ENCODE peak calls at places on chromosome 21, in five cellular contexts. One of them, this sample, is unnamed.

GRCh38 chr21:28294046-28294445 is 698.6 kb downstream of the LTN1 start:
- DNase-seq in cerebellar nuclear complex: no peak
- DNase-seq in SW480: no peak
- DNase-seq in cardiac muscle cell: no peak
- DNase-seq in mucosa of descending colon: no peak
- DNase-seq in this sample: peak

GRCh38 chr21:42561742-42562141 is 48.1 kb downstream of the SLC37A1 start:
- DNase-seq in cerebellar nuclear complex: no peak
- DNase-seq in SW480: no peak
- DNase-seq in cardiac muscle cell: no peak
- DNase-seq in mucosa of descending colon: peak
- DNase-seq in this sample: no peak

GRCh38 chr21:35559128-35559831 is 501.0 kb downstream of the SETD4 start:
- DNase-seq in cerebellar nuclear complex: no peak
- DNase-seq in SW480: no peak
- DNase-seq in cardiac muscle cell: no peak
- DNase-seq in mucosa of descending colon: no peak
- DNase-seq in this sample: no peak

GRCh38 chr21:37396855-37397254 is 30.3 kb downstream of the DYRK1A start:
- DNase-seq in cerebellar nuclear complex: no peak
- DNase-seq in SW480: no peak
- DNase-seq in cardiac muscle cell: no peak
- DNase-seq in mucosa of descending colon: no peak
- DNase-seq in this sample: no peak

GRCh38 chr21:46180079-46180722 is 4.1 kb downstream of the SPATC1L start:
- DNase-seq in cerebellar nuclear complex: no peak
- DNase-seq in SW480: no peak
- DNase-seq in cardiac muscle cell: no peak
- DNase-seq in mucosa of descending colon: no peak
- DNase-seq in this sample: no peak

GRCh38 chr21:24456358-24456757 is 1150.9 kb downstream of the MRPL39 start:
- DNase-seq in cerebellar nuclear complex: no peak
- DNase-seq in SW480: no peak
- DNase-seq in cardiac muscle cell: no peak
- DNase-seq in mucosa of descending colon: no peak
- DNase-seq in this sample: no peak

GRCh38 chr21:38440746-38441145 is 57.5 kb downstream of the ERG start:
- DNase-seq in cerebellar nuclear complex: no peak
- DNase-seq in SW480: no peak
- DNase-seq in cardiac muscle cell: no peak
- DNase-seq in mucosa of descending colon: no peak
- DNase-seq in this sample: no peak

GRCh38 chr21:32572574-32573420 is 12.5 kb downstream of the TCP10L start:
- DNase-seq in cerebellar nuclear complex: no peak
- DNase-seq in SW480: peak
- DNase-seq in cardiac muscle cell: no peak
- DNase-seq in mucosa of descending colon: peak
- DNase-seq in this sample: no peak

GRCh38 chr21:33478858-33479678 is 706 bp downstream of the TMEM50B start:
- DNase-seq in cerebellar nuclear complex: no peak
- DNase-seq in SW480: peak
- DNase-seq in cardiac muscle cell: peak
- DNase-seq in mucosa of descending colon: peak
- DNase-seq in this sample: peak

GRCh38 chr21:29078884-29079765 is 5.7 kb upstream of the CCT8 start:
- DNase-seq in cerebellar nuclear complex: no peak
- DNase-seq in SW480: no peak
- DNase-seq in cardiac muscle cell: no peak
- DNase-seq in mucosa of descending colon: no peak
- DNase-seq in this sample: peak

GRCh38 chr21:23488245-23488644 is 2119.0 kb downstream of the MRPL39 start:
- DNase-seq in cerebellar nuclear complex: no peak
- DNase-seq in SW480: no peak
- DNase-seq in cardiac muscle cell: no peak
- DNase-seq in mucosa of descending colon: no peak
- DNase-seq in this sample: no peak

GRCh38 chr21:14838400-14838799 is 226.4 kb downstream of the NRIP1 start:
- DNase-seq in cerebellar nuclear complex: no peak
- DNase-seq in SW480: no peak
- DNase-seq in cardiac muscle cell: peak
- DNase-seq in mucosa of descending colon: no peak
- DNase-seq in this sample: no peak

GRCh38 chr21:38289697-38290096 is 32.9 kb downstream of the KCNJ15 start:
- DNase-seq in cerebellar nuclear complex: no peak
- DNase-seq in SW480: peak
- DNase-seq in cardiac muscle cell: no peak
- DNase-seq in mucosa of descending colon: no peak
- DNase-seq in this sample: no peak

GRCh38 chr21:46256501-46256994 is 28.0 kb upstream of the LSS start:
- DNase-seq in cerebellar nuclear complex: no peak
- DNase-seq in SW480: no peak
- DNase-seq in cardiac muscle cell: no peak
- DNase-seq in mucosa of descending colon: no peak
- DNase-seq in this sample: no peak

GRCh38 chr21:15422761-15423160 is 307.0 kb upstream of the USP25 start:
- DNase-seq in cerebellar nuclear complex: no peak
- DNase-seq in SW480: no peak
- DNase-seq in cardiac muscle cell: no peak
- DNase-seq in mucosa of descending colon: no peak
- DNase-seq in this sample: no peak

GRCh38 chr21:41481191-41481590 is 26.8 kb downstream of the TMPRSS2 start:
- DNase-seq in cerebellar nuclear complex: no peak
- DNase-seq in SW480: peak
- DNase-seq in cardiac muscle cell: no peak
- DNase-seq in mucosa of descending colon: no peak
- DNase-seq in this sample: no peak

GRCh38 chr21:32819702-32820101 is 48.1 kb upstream of the PAXBP1 start:
- DNase-seq in cerebellar nuclear complex: no peak
- DNase-seq in SW480: no peak
- DNase-seq in cardiac muscle cell: no peak
- DNase-seq in mucosa of descending colon: no peak
- DNase-seq in this sample: no peak

GRCh38 chr21:34571994-34572393 is 42.9 kb downstream of the RCAN1 start:
- DNase-seq in cerebellar nuclear complex: no peak
- DNase-seq in SW480: no peak
- DNase-seq in cardiac muscle cell: no peak
- DNase-seq in mucosa of descending colon: no peak
- DNase-seq in this sample: no peak

GRCh38 chr21:43866659-43867331 is 1.8 kb downstream of the AGPAT3 start:
- DNase-seq in cerebellar nuclear complex: no peak
- DNase-seq in SW480: peak
- DNase-seq in cardiac muscle cell: no peak
- DNase-seq in mucosa of descending colon: peak
- DNase-seq in this sample: peak

GRCh38 chr21:45378258-45378966 is 26.6 kb upstream of the COL18A1 start:
- DNase-seq in cerebellar nuclear complex: no peak
- DNase-seq in SW480: peak
- DNase-seq in cardiac muscle cell: no peak
- DNase-seq in mucosa of descending colon: peak
- DNase-seq in this sample: no peak

GRCh38 chr21:34706337-34706736 is 37.5 kb downstream of the CLIC6 start:
- DNase-seq in cerebellar nuclear complex: no peak
- DNase-seq in SW480: no peak
- DNase-seq in cardiac muscle cell: no peak
- DNase-seq in mucosa of descending colon: no peak
- DNase-seq in this sample: no peak

GRCh38 chr21:44567481-44568171 is 5.9 kb upstream of the KRTAP10-4 start:
- DNase-seq in cerebellar nuclear complex: no peak
- DNase-seq in SW480: no peak
- DNase-seq in cardiac muscle cell: no peak
- DNase-seq in mucosa of descending colon: no peak
- DNase-seq in this sample: no peak

GRCh38 chr21:29187939-29188338 is 57.5 kb downstream of the MAP3K7CL start:
- DNase-seq in cerebellar nuclear complex: no peak
- DNase-seq in SW480: peak
- DNase-seq in cardiac muscle cell: no peak
- DNase-seq in mucosa of descending colon: no peak
- DNase-seq in this sample: no peak